ENCODE peak calls at places on chromosomes 12 and 14, in four cellular contexts. B, G, R and T are unnamed samples.

GRCh38 chr14:103008126-103008525 is 49.2 kb downstream of the CDC42BPB start:
- DNase-seq in B (no peak), G (no peak), R (no peak), T (no peak)

GRCh38 chr12:7021956-7022355 is 3.7 kb upstream of the LPCAT3 start:
- DNase-seq in B (no peak), G (no peak), R (no peak), T (no peak)

GRCh38 chr14:60647081-60647836 is 2.0 kb downstream of the SIX1 start:
- DNase-seq in B (no peak), G (no peak), R (no peak), T (no peak)

GRCh38 chr14:50335389-50335788 is 23.3 kb downstream of the DMAC2L start:
- DNase-seq in B (peak), G (peak), R (peak), T (no peak)

GRCh38 chr14:24095196-24096068 is 1.3 kb downstream of the PCK2 start:
- DNase-seq in B (no peak), G (peak), R (peak), T (peak)

GRCh38 chr12:122021193-122021821 is 377 bp upstream of the BCL7A start:
- DNase-seq in B (peak), G (peak), R (peak), T (peak)

GRCh38 chr14:54175298-54175942 is 218.8 kb upstream of the BMP4 start:
- DNase-seq in B (peak), G (peak), R (peak), T (peak)

GRCh38 chr12:102300824-102301461 is 103.3 kb upstream of the PMCH start:
- DNase-seq in B (no peak), G (no peak), R (peak), T (no peak)

GRCh38 chr14:88992011-88992410 is 167.6 kb downstream of the TTC8 start:
- DNase-seq in B (no peak), G (no peak), R (no peak), T (no peak)

GRCh38 chr12:48105321-48105866 is 485 bp downstream of the SENP1 start:
- DNase-seq in B (no peak), G (no peak), R (no peak), T (no peak)

GRCh38 chr14:21917699-21918436 is 244.2 kb upstream of the OR4E1 start:
- DNase-seq in B (no peak), G (no peak), R (peak), T (no peak)

GRCh38 chr12:72681028-72681427 is 408.9 kb downstream of the TRHDE start:
- DNase-seq in B (no peak), G (no peak), R (no peak), T (no peak)

GRCh38 chr14:70188292-70188607 is 501 bp downstream of the SLC8A3 start:
- DNase-seq in B (no peak), G (peak), R (peak), T (no peak)

GRCh38 chr12:121023799-121024198 is 7.5 kb upstream of the C12orf43 start:
- DNase-seq in B (no peak), G (no peak), R (no peak), T (no peak)

GRCh38 chr14:24674204-24674970 is 40.4 kb upstream of the GZMB start:
- DNase-seq in B (no peak), G (no peak), R (no peak), T (no peak)

GRCh38 chr12:6775185-6775770 is 3.0 kb downstream of the LAG3 start:
- DNase-seq in B (no peak), G (no peak), R (no peak), T (no peak)

GRCh38 chr12:4353785-4354208 is 25.7 kb downstream of the FGF23 start:
- DNase-seq in B (no peak), G (no peak), R (no peak), T (no peak)

GRCh38 chr14:93081875-93082570 is 33.7 kb downstream of the ITPK1 start:
- DNase-seq in B (no peak), G (peak), R (no peak), T (no peak)

GRCh38 chr12:54159140-54159539 is 29.6 kb downstream of the SMUG1 start:
- DNase-seq in B (no peak), G (no peak), R (peak), T (no peak)

GRCh38 chr12:117494833-117495714 is 133.6 kb upstream of the NOS1 start:
- DNase-seq in B (no peak), G (no peak), R (peak), T (no peak)

GRCh38 chr12:19351346-19351745 is 87.9 kb upstream of the AEBP2 start:
- DNase-seq in B (no peak), G (no peak), R (no peak), T (no peak)

GRCh38 chr14:43621282-43621681 is 885.8 kb downstream of the FSCB start:
- DNase-seq in B (no peak), G (no peak), R (no peak), T (no peak)

GRCh38 chr14:50070230-50070629 is 46.1 kb downstream of the VCPKMT start:
- DNase-seq in B (no peak), G (no peak), R (no peak), T (no peak)

GRCh38 chr12:129854591-129854990 is 49.2 kb downstream of the TMEM132D start:
- DNase-seq in B (no peak), G (no peak), R (no peak), T (no peak)

GRCh38 chr14:36818794-36819384 is 157.2 kb downstream of the PAX9 start:
- DNase-seq in B (no peak), G (no peak), R (no peak), T (no peak)

GRCh38 chr12:6376079-6376941 is 947 bp upstream of the SCNN1A start:
- DNase-seq in B (peak), G (peak), R (peak), T (peak)

GRCh38 chr12:71665109-71665476 is 992 bp downstream of the THAP2 start:
- DNase-seq in B (no peak), G (no peak), R (no peak), T (no peak)

GRCh38 chr12:7444076-7444475 is at the start of gene CD163L1:
- DNase-seq in B (no peak), G (no peak), R (no peak), T (no peak)

GRCh38 chr12:9741726-9742125 is 8.8 kb upstream of the CLECL1 start:
- DNase-seq in B (no peak), G (no peak), R (no peak), T (no peak)

GRCh38 chr12:81644503-81644902 is 114.6 kb downstream of the PPFIA2 start:
- DNase-seq in B (no peak), G (no peak), R (no peak), T (no peak)

GRCh38 chr12:26370098-26370497 is 174.7 kb downstream of the SSPN start:
- DNase-seq in B (no peak), G (no peak), R (no peak), T (no peak)

GRCh38 chr12:24895612-24896011 is 53.3 kb downstream of the BCAT1 start:
- DNase-seq in B (no peak), G (no peak), R (no peak), T (no peak)

GRCh38 chr12:105935981-105936380 is 202.8 kb downstream of the NUAK1 start:
- DNase-seq in B (no peak), G (no peak), R (no peak), T (no peak)

GRCh38 chr12:2341871-2342270 is 289.1 kb downstream of the CACNA1C start:
- DNase-seq in B (no peak), G (no peak), R (no peak), T (no peak)

GRCh38 chr12:94534761-94535613 is 75.3 kb upstream of the CEP83 start:
- DNase-seq in B (no peak), G (no peak), R (no peak), T (no peak)

GRCh38 chr12:1634590-1635191 is 5.7 kb downstream of the WNT5B start:
- DNase-seq in B (peak), G (peak), R (peak), T (peak)

DNA sequence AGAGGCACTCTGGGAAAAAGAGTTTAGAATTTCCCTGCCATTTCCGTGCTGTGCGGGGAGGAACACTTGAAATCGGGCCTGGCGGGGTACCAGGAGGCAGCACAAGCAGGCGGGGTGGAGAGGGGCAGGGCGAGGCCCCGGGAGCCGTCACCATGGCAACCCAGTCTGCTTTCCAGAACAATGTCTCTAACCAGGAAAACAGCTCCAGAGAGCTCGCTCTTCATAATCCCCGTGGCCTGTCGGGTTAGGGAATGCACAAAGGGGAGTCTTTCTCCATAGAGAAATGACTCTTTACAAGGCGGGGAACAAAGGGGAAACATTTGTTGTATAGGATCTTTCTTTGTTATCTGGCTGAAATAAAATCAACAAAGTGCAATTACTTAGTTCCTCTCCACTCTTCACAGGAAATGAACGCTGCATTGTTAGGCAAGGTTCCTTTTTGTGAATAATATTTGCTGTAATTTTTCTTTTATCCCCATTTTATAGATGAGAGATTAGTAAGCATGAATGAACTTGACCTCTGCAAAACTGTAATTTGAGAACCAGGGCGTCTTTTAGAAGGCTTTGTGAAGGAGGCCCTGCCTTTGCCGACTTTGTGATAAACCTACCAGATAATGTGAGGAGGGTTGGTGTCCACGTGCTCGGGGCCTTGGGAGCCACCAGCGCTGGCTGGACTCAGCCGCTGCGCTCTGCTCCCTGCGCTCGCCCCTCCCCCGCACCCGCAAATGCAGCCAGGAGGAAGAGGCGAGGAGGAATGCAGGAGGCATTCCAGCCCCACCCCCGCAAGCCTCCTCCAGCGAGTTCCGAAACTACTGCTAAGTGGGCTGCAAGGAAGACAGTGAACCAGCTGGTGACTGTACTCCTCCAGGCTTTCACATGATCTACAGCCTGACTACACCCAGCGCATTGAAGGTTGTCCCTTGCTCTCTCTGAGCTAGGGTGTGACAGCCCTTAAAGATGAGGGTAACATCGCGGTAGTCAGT is 105.2 kb upstream of the ATF7IP start:
- DNase-seq in B (peak), G (peak), R (peak), T (peak)
- H3K4me3 ChIP-seq in B (no peak), G (no peak), R (no peak), T (peak)

GRCh38 chr14:99229654-99230215 is 42.3 kb downstream of the BCL11B start:
- DNase-seq in B (no peak), G (no peak), R (no peak), T (no peak)
- H3K4me3 ChIP-seq in B (no peak), G (no peak), R (no peak), T (no peak)

GRCh38 chr14:101721951-101722661 is 39.4 kb upstream of the PPP2R5C start:
- DNase-seq in B (no peak), G (peak), R (no peak), T (peak)
- H3K4me3 ChIP-seq in B (no peak), G (no peak), R (no peak), T (no peak)

GRCh38 chr12:40689576-40689975 is 2.7 kb upstream of the CNTN1 start:
- DNase-seq in B (no peak), G (no peak), R (no peak), T (no peak)

GRCh38 chr12:40697566-40698257 is 5.5 kb downstream of the CNTN1 start:
- DNase-seq in B (no peak), G (no peak), R (no peak), T (no peak)

GRCh38 chr12:40691913-40692616 is at the start of gene CNTN1:
- DNase-seq in B (peak), G (peak), R (peak), T (peak)

GRCh38 chr12:40692617-40693502 is 621 bp downstream of the CNTN1 start:
- DNase-seq in B (peak), G (peak), R (peak), T (no peak)

DNA sequence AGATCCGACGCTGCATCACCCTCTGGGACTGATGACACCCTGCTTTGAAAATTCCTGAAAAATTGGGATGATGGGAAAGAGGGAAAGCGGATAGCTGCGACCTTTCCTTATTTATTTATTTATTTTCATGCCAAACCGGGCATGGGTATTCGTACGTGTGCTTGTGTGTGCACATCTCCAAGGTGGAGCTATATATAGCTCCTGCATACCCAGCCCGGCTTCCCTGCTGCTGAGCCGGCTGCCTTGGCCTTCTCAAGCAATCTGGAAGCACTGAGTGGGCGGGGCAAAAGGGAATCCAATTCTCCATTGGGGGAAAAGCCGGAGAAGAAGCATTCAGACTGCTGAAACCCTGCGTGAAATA is 1.2 kb downstream of the CNTN1 start:
- DNase-seq in B (peak), G (peak), R (no peak), T (no peak)
- H3K4me3 ChIP-seq in B (peak), G (no peak), R (no peak), T (no peak)

GRCh38 chr12:103833095-103833777 is 7.8 kb downstream of the NT5DC3 start:
- DNase-seq in B (no peak), G (no peak), R (no peak), T (no peak)
- H3K4me3 ChIP-seq in B (no peak), G (no peak), R (no peak), T (no peak)